ENCODE peak calls at places on chromosomes 2 and 18, in six cellular contexts. P is HCT116, T is H1, S is endothelial cell of umbilical vein, Z is SK-N-SH, J is K562. X is an unnamed sample.

GRCh38 chr2:150350500-150350899 is 137.0 kb downstream of the RND3 start:
- DNase-seq in P (no peak), J (no peak), S (no peak), Z (no peak), T (no peak), X (no peak)

GRCh38 chr18:58148954-58149471 is 105.0 kb downstream of the NEDD4L start:
- DNase-seq in T (no peak), J (no peak), Z (no peak), P (no peak), S (no peak), X (no peak)

GRCh38 chr18:63336366-63337099 is 17.0 kb upstream of the BCL2 start:
- DNase-seq in P (peak), J (no peak), T (no peak), Z (no peak), S (peak), X (no peak)

GRCh38 chr2:84874381-84875212 is 6.3 kb downstream of the TRABD2A start:
- DNase-seq in S (no peak), J (no peak), Z (no peak), T (no peak), P (no peak), X (no peak)

GRCh38 chr2:166867874-166868514 is 20.3 kb upstream of the XIRP2 start:
- DNase-seq in T (no peak), J (no peak), P (no peak), S (no peak), Z (no peak), X (no peak)

GRCh38 chr18:57784034-57784815 is 18.9 kb downstream of the ATP8B1 start:
- DNase-seq in J (peak), Z (no peak), T (no peak), S (peak), P (no peak), X (no peak)

GRCh38 chr2:219049282-219049681 is 8.0 kb upstream of the CFAP65 start:
- DNase-seq in S (no peak), P (no peak), Z (no peak), J (no peak), T (no peak), X (no peak)

GRCh38 chr2:237139123-237139675 is 53.5 kb downstream of the COPS8 start:
- DNase-seq in P (no peak), T (peak), S (no peak), Z (no peak), J (no peak), X (no peak)

GRCh38 chr2:60219536-60219935 is 333.9 kb downstream of the BCL11A start:
- DNase-seq in Z (no peak), J (no peak), S (no peak), P (no peak), T (no peak), X (no peak)

GRCh38 chr2:176138526-176139169 is 9.1 kb downstream of the HOXD8 start:
- DNase-seq in Z (no peak), S (peak), P (no peak), T (peak), J (no peak), X (no peak)

GRCh38 chr2:176137883-176138282 is 8.4 kb downstream of the HOXD8 start:
- DNase-seq in S (peak), T (no peak), J (no peak), P (no peak), Z (no peak), X (no peak)

GRCh38 chr2:176134978-176135575 is 5.6 kb downstream of the HOXD8 start:
- DNase-seq in J (no peak), T (peak), Z (no peak), P (no peak), S (peak), X (no peak)

GRCh38 chr2:176137249-176137573 is 7.7 kb downstream of the HOXD8 start:
- DNase-seq in J (no peak), Z (no peak), S (no peak), P (no peak), T (no peak), X (no peak)

DNA sequence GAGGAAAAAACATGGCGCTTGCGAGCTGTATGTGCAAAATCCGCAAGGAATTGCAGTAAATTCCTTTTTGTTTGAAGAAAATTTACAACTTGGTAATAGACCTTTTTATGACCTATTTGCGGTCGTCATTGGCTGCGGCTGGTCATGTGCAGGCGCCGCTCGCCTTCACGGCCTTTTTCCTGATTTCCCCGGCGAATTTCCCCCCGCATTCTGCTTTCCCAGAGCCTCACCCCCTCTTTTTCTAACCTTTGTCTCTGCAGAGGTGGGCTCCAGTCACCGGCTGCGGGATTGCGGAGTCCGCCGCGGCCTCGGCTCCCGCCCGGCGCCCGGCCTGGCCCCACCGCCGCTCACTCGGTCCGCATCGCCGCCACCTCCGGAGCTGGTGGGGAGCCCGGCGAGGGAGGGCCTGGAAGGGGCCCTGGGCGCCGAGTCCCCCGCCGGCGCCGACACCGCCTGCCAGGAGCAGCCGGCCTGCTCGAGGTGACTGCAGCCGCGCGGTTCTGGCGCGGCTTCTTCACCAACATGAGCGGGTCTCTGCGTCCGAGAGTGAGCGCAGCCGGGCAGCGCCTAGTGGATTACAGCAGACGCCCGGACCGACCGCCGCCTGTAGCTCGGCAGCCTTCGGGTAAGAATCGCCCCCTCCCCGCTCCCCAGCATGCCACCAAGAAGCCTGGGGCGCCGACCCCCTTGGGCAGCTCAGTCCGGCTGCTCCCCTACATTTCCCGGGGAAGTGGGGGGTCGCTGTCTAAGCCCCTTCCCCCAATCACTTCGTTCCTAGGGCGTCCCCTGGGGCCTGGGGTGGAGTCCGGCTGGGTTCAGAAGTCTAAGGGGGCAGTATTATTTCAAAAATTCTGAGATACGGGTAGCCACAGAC is 7.1 kb downstream of the HOXD8 start:
- DNase-seq in T (peak), P (no peak), J (no peak), S (peak), Z (peak), X (no peak)
- H3K27ac ChIP-seq in T (no peak), P (peak), J (no peak), S (peak), Z (peak), X (peak)

GRCh38 chr2:179352181-179352580 is 87.5 kb upstream of the SESTD1 start:
- DNase-seq in P (no peak), J (no peak), Z (no peak), S (no peak), T (no peak), X (no peak)

GRCh38 chr2:179344970-179345369 is 80.3 kb upstream of the SESTD1 start:
- DNase-seq in J (no peak), P (no peak), S (no peak), T (no peak), Z (no peak), X (no peak)

GRCh38 chr2:179344280-179344961 is 79.8 kb upstream of the SESTD1 start:
- DNase-seq in P (no peak), S (peak), T (no peak), Z (no peak), J (no peak), X (no peak)

GRCh38 chr2:179349670-179350303 is 85.2 kb upstream of the SESTD1 start:
- DNase-seq in J (no peak), Z (no peak), T (no peak), S (no peak), P (no peak), X (no peak)

GRCh38 chr2:179348921-179349320 is 84.3 kb upstream of the SESTD1 start:
- DNase-seq in T (no peak), J (no peak), Z (no peak), S (no peak), P (no peak), X (no peak)
- H3K9ac ChIP-seq in T (no peak), J (no peak), Z (no peak), S (no peak), P (no peak), X (no peak)

DNA sequence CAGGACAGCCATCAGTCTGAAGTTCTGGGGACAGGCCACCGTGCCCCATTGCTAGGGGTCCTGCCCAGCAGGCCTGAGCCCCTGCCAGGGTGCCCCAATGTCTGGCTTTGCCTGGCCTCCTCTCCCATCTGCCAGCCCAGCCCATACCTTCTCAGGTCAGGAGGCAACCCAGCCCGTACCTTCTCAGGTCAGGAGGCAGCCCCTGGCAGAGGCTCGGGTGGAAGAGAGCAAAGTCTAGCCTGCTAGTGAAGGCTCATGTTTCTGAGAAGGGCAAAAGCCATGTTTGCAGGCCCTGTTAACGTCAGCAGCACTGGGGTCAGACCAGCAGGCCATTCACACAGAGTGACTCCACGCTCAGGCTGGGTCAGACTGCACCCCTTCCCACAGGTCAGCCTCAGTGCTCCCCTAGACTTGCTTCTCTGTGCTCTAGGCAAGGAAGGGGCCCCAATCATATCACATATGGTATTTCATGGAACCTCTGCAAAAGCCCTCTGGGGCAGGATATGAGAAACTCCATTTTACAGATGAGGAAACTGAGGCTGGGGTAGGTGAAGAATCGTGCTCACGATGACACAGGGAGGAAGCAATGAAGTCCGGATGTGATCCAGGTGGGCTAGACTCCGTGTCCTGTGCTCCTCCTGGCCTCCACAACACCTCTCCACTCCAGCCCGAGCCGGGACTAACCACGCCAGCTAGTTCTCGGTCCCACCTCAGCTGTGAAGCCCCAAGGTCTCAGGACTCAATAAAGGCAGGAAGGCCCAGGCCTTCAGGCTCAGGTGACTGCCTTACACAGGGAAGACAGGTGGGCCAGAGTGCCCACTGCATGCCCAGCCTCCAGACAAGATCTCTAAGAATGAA is 9.5 kb downstream of the SDC1 start:
- DNase-seq in Z (no peak), S (no peak), P (no peak), T (no peak), J (no peak), X (no peak)
- TF ChIP-seq POLR2AphosphoS5 in Z (no peak), S (no peak), P (no peak), T (no peak), J (no peak), X (no peak)

GRCh38 chr2:86562485-86562890 is 755 bp downstream of the CHMP3 start:
- DNase-seq in T (no peak), S (no peak), Z (no peak), P (no peak), J (no peak), X (no peak)
- H3K27ac ChIP-seq in T (peak), S (peak), Z (peak), P (peak), J (peak), X (peak)

GRCh38 chr2:201858267-201858666 is 51.9 kb downstream of the CDK15 start:
- DNase-seq in S (no peak), J (no peak), Z (no peak), P (no peak), T (no peak), X (no peak)
- H3K9ac ChIP-seq in S (no peak), J (no peak), Z (no peak), P (no peak), T (no peak), X (peak)

DNA sequence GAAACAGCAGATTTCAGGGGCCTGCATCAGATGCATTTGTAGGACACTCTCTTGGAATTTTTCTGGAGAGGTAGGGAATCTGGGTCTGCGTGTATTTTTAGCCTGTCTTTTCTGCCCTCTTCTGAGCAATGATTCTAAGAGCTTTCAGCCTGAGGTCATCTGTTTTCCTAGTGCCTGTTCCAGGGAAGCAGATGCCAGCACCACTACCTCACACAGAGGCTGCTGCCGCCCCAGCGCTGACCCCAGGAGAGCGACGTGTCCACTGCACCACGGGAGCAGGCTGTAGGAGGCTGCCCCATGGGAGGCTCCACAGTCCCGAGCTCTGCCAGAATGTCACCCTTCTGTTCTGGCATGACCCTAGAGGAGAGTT is 316.5 kb downstream of the CYP26B1 start:
- DNase-seq in P (no peak), Z (no peak), T (no peak), J (no peak), S (peak), X (no peak)
- TF ChIP-seq POLR2AphosphoS5 in P (no peak), Z (no peak), T (no peak), J (no peak), S (no peak), X (no peak)